ENCODE peak calls at places on chromosomes 13 and 19, in seven cellular contexts. M is AG04450, V is GM23338, J is uterus, P is IMR-90, K is tibial nerve, Z is fibroblast of lung. E is an unnamed sample.

GRCh38 chr13:106917024-106917491 is 349.1 kb upstream of the ARGLU1 start:
- DNase-seq in V (peak; percentile 46), M (no peak), K (no peak), P (no peak), J (no peak), Z (no peak), E (no peak)

GRCh38 chr13:26390203-26390602 is 136.3 kb downstream of the CDK8 start:
- DNase-seq in M (no peak), Z (no peak), J (no peak), V (no peak), K (no peak), P (no peak), E (no peak)

GRCh38 chr13:44004881-44005280 is 125.2 kb downstream of the LACC1 start:
- DNase-seq in M (peak; percentile 23), K (no peak), J (no peak), V (no peak), Z (peak; percentile 78), P (peak; percentile 80), E (no peak)

GRCh38 chr13:101690871-101691270 is 238.4 kb downstream of the ITGBL1 start:
- DNase-seq in P (no peak), V (no peak), M (no peak), Z (no peak), K (no peak), J (no peak), E (no peak)

GRCh38 chr13:80527400-80527799 is 186.5 kb upstream of the SPRY2 start:
- DNase-seq in P (no peak), M (no peak), V (no peak), K (no peak), J (no peak), Z (no peak), E (no peak)

GRCh38 chr13:43822969-43823368 is 36.2 kb upstream of the ENOX1 start:
- DNase-seq in M (no peak), K (no peak), V (no peak), P (no peak), Z (no peak), J (no peak), E (no peak)

GRCh38 chr19:35750167-35750566 is 1.8 kb downstream of the LIN37 start:
- DNase-seq in K (no peak), M (no peak), V (no peak), P (no peak), J (no peak), Z (no peak), E (no peak)

GRCh38 chr13:101204270-101205011 is 211.9 kb downstream of the NALCN start:
- DNase-seq in V (no peak), K (no peak), Z (peak; percentile 42), M (no peak), J (no peak), P (peak; percentile 33), E (no peak)

GRCh38 chr19:18091217-18091608 is 4.5 kb upstream of the IL12RB1 start:
- DNase-seq in M (no peak), P (no peak), J (no peak), K (peak; percentile 53), Z (no peak), V (no peak), E (no peak)

GRCh38 chr13:63117710-63118109 is 1702.1 kb upstream of the PCDH20 start:
- DNase-seq in M (no peak), P (no peak), J (no peak), Z (no peak), V (no peak), K (no peak), E (no peak)

GRCh38 chr19:50181121-50181520 is 18.0 kb upstream of the IZUMO2 start:
- DNase-seq in K (no peak), J (no peak), M (no peak), V (no peak), P (no peak), Z (no peak), E (no peak)

GRCh38 chr13:25574437-25575426 is 203.0 kb downstream of the ATP8A2 start:
- DNase-seq in K (peak; percentile 94), P (peak; percentile 78), M (peak; percentile 61), J (peak; percentile 35), Z (peak; percentile 73), V (peak; percentile 92), E (peak; percentile 56)

GRCh38 chr13:49098771-49099512 is 121.2 kb upstream of the MLNR start:
- DNase-seq in Z (peak; percentile 40), J (no peak), V (peak; percentile 45), M (no peak), P (no peak), K (no peak), E (no peak)

GRCh38 chr19:31675187-31675913 is 326.1 kb upstream of the TSHZ3 start:
- DNase-seq in V (no peak), Z (peak; percentile 94), K (no peak), M (no peak), P (peak; percentile 59), J (no peak), E (no peak)

GRCh38 chr19:58361900-58362271 is 665 bp downstream of the ZNF497 start:
- DNase-seq in M (no peak), V (peak; percentile 64), K (no peak), Z (no peak), J (peak; percentile 53), P (peak; percentile 47), E (no peak)

GRCh38 chr13:102591988-102592781 is 4.6 kb upstream of the TPP2 start:
- DNase-seq in P (peak; percentile 75), K (peak; percentile 85), Z (peak; percentile 76), V (peak; percentile 95), M (peak; percentile 55), J (peak; percentile 87), E (peak; percentile 60)

GRCh38 chr13:102693781-102694180 is 1.1 kb downstream of the METTL21C start:
- DNase-seq in M (peak; percentile 6), P (peak; percentile 64), Z (peak; percentile 37), K (no peak), V (no peak), J (no peak), E (no peak)

GRCh38 chr13:35139591-35139990 is 197.5 kb downstream of the NBEA start:
- DNase-seq in J (no peak), K (no peak), V (no peak), M (no peak), Z (peak; percentile 54), P (peak; percentile 31), E (no peak)

GRCh38 chr19:58439576-58440554 is at the start of gene ZNF132:
- DNase-seq in M (peak; percentile 99), K (peak; percentile 97), P (peak; percentile 100), V (peak; percentile 100), J (peak; percentile 95), Z (peak; percentile 100), E (peak; percentile 97)

GRCh38 chr13:81562598-81562997 is 1221.7 kb upstream of the SPRY2 start:
- DNase-seq in M (no peak), V (no peak), J (no peak), P (no peak), K (no peak), Z (no peak), E (no peak)
- H3K27ac ChIP-seq in M (no peak overlapping the region), V (no peak overlapping the region), J (no peak overlapping the region), P (no peak overlapping the region), K (no peak overlapping the region), Z (no peak overlapping the region), E (no peak overlapping the region)

DNA sequence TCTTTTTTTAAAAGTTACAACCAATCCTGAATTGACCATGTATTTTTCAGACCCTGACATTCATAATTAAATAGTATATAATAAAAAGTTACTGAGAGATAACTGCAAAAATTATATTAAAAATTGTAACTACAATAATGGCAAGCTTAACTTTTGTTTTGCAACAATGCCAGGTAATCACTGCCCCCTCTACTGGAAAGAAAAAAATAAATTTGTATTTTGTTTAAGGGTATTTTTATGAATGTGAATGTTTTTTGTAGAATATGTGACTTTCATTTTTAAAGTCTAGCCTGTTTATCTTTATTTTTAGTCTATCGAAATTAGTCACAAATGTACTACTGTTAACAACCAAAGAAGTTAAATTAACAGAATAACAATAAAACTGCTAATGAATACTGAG is 21.7 kb downstream of the MRPS31 start:
- DNase-seq in P (no peak), M (no peak), K (no peak), J (no peak), Z (no peak), V (no peak), E (no peak)
- TF ChIP-seq CTCF in P (peak; percentile 10), M (peak; percentile 30), K (no peak), J (peak; percentile 11), Z (no peak), V (no peak), E (no peak)

DNA sequence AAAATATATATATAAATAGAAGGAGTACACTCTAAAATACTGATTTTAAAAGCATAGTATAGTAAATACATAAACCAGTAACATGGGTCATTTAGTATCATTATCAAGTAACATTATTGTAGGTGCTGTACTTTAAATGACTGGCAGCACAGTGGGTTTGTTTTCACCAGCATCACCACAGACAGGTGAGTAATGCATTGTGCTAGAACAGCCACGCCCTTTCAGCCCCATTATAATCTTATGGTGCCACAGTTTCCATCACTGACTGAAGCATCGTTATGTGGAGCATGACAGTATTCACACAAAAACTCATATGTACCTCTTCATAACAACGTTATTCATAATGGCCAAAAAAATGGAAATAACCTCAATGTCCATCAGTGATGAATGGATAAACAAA is 88.3 kb downstream of the DHRS12 start:
- DNase-seq in J (no peak), V (no peak), P (no peak), K (no peak), Z (no peak), M (no peak), E (no peak)
- H3K27ac ChIP-seq in J (no peak overlapping the region), V (no peak overlapping the region), P (no peak overlapping the region), K (no peak overlapping the region), Z (no peak overlapping the region), M (no peak overlapping the region), E (no peak overlapping the region)

GRCh38 chr19:2260341-2260751 is 4.1 kb upstream of the JSRP1 start:
- DNase-seq in P (no peak), M (no peak), Z (peak; percentile 53), J (no peak), V (no peak), K (no peak), E (no peak)

GRCh38 chr19:2266183-2266993 is 10.2 kb upstream of the JSRP1 start:
- DNase-seq in Z (peak; percentile 71), M (peak; percentile 34), P (peak; percentile 75), J (peak; percentile 78), K (peak; percentile 80), V (no peak), E (peak; percentile 89)

GRCh38 chr19:2259331-2259730 is 3.1 kb upstream of the JSRP1 start:
- DNase-seq in Z (no peak), V (no peak), P (peak; percentile 54), K (no peak), J (no peak), M (no peak), E (no peak)

GRCh38 chr19:2255982-2256685 is at the start of gene JSRP1:
- DNase-seq in Z (no peak), P (no peak), V (peak; percentile 56), J (no peak), M (no peak), K (no peak), E (no peak)

DNA sequence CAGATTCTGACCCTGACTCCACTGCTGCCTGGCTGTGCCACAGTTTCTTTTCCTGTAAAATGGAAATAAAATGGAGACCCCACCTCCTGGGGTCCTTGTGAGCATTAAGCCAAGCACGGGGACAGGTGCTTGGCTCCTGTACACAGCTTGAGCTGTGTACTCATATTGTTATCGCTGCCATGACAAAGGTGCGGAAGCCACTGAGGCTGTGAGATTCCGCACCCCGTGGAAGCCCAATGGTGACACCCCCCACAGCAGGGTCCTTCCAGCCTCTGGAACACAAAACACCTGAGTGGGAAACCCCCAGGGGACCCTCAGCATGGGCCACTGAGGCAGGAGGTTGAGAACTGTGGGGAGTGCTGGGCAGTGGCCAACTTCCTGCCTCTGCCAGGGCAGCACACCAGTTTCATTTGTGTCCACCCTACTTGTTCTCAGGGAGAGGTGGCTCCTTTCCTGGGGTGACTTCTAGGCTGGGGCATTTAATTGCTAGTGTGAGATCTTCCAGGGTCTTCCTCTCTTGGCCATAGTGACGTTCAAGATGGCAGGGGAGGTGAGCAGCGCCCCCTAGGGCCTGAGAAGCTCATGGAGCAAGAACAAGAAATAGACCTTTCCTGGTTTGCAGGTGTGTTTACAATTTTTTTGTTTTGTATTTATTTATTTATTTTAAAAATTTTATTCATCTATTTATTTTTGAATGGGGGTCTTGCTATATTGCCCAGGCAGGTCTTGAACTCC is 5.4 kb upstream of the JSRP1 start:
- DNase-seq in V (peak; percentile 66), K (peak; percentile 43), J (no peak), M (no peak), Z (no peak), P (no peak), E (no peak)
- TF ChIP-seq CTCF in V (peak; percentile 82), K (no peak), J (no peak), M (peak; percentile 53), Z (peak; percentile 46), P (peak; percentile 47), E (peak; percentile 53)